ENCODE peak calls at places on chromosome X, in six cellular contexts. One of them, this sample, is unnamed.

GRCh38 chrX:137032378-137032694 is 1.5 kb downstream of the GPR101 start:
- DNase-seq in tibial nerve: no peak
- DNase-seq in thyroid gland: no peak
- DNase-seq in heart left ventricle: no peak
- DNase-seq in uterus: no peak
- DNase-seq in gastrocnemius medialis: no peak
- DNase-seq in this sample: no peak

GRCh38 chrX:94424456-94424855 is 750.5 kb downstream of the FAM133A start:
- DNase-seq in tibial nerve: no peak
- DNase-seq in gastrocnemius medialis: no peak
- DNase-seq in heart left ventricle: no peak
- DNase-seq in uterus: no peak
- DNase-seq in thyroid gland: no peak
- DNase-seq in this sample: no peak

GRCh38 chrX:94560930-94561329 is 886.9 kb downstream of the FAM133A start:
- DNase-seq in thyroid gland: no peak
- DNase-seq in tibial nerve: no peak
- DNase-seq in uterus: no peak
- DNase-seq in heart left ventricle: no peak
- DNase-seq in gastrocnemius medialis: no peak
- DNase-seq in this sample: no peak

GRCh38 chrX:150569155-150569477 is 695 bp downstream of the MTM1 start:
- DNase-seq in heart left ventricle: no peak
- DNase-seq in uterus: no peak
- DNase-seq in thyroid gland: peak; percentile 34
- DNase-seq in gastrocnemius medialis: no peak
- DNase-seq in tibial nerve: no peak
- DNase-seq in this sample: peak; percentile 78

GRCh38 chrX:67353651-67354370 is 190.0 kb upstream of the AR start:
- DNase-seq in gastrocnemius medialis: no peak
- DNase-seq in thyroid gland: no peak
- DNase-seq in heart left ventricle: no peak
- DNase-seq in uterus: no peak
- DNase-seq in tibial nerve: no peak
- DNase-seq in this sample: no peak

GRCh38 chrX:56000729-56001128 is 231.4 kb upstream of the KLF8 start:
- DNase-seq in gastrocnemius medialis: no peak
- DNase-seq in thyroid gland: no peak
- DNase-seq in tibial nerve: no peak
- DNase-seq in uterus: no peak
- DNase-seq in heart left ventricle: no peak
- DNase-seq in this sample: no peak

GRCh38 chrX:2526390-2526789 is 25.6 kb upstream of the DHRSX start:
- DNase-seq in gastrocnemius medialis: no peak
- DNase-seq in tibial nerve: no peak
- DNase-seq in thyroid gland: no peak
- DNase-seq in uterus: no peak
- DNase-seq in heart left ventricle: no peak
- DNase-seq in this sample: no peak

GRCh38 chrX:24768556-24768955 is 74.8 kb downstream of the POLA1 start:
- DNase-seq in gastrocnemius medialis: no peak
- DNase-seq in thyroid gland: no peak
- DNase-seq in tibial nerve: no peak
- DNase-seq in uterus: no peak
- DNase-seq in heart left ventricle: no peak
- DNase-seq in this sample: no peak

GRCh38 chrX:101417981-101418841 is 10.2 kb downstream of the HNRNPH2 start:
- DNase-seq in heart left ventricle: peak; percentile 85
- DNase-seq in thyroid gland: peak; percentile 45
- DNase-seq in gastrocnemius medialis: peak; percentile 13
- DNase-seq in tibial nerve: peak; percentile 23
- DNase-seq in uterus: peak; percentile 51
- DNase-seq in this sample: peak; percentile 51

GRCh38 chrX:103175944-103176753 is 38.8 kb upstream of the BEX4 start:
- DNase-seq in thyroid gland: peak; percentile 56
- DNase-seq in uterus: peak; percentile 28
- DNase-seq in heart left ventricle: no peak
- DNase-seq in gastrocnemius medialis: no peak
- DNase-seq in tibial nerve: peak; percentile 56
- DNase-seq in this sample: peak; percentile 42

GRCh38 chrX:122943918-122944317 is 240.2 kb upstream of the GRIA3 start:
- DNase-seq in heart left ventricle: no peak
- DNase-seq in uterus: no peak
- DNase-seq in tibial nerve: no peak
- DNase-seq in thyroid gland: no peak
- DNase-seq in gastrocnemius medialis: no peak
- DNase-seq in this sample: no peak

GRCh38 chrX:28589048-28589447 is 1.8 kb downstream of the IL1RAPL1 start:
- DNase-seq in thyroid gland: no peak
- DNase-seq in tibial nerve: no peak
- DNase-seq in heart left ventricle: no peak
- DNase-seq in uterus: no peak
- DNase-seq in gastrocnemius medialis: no peak
- DNase-seq in this sample: no peak

GRCh38 chrX:384861-385260 is 1.8 kb downstream of the PPP2R3B start:
- DNase-seq in uterus: no peak
- DNase-seq in tibial nerve: no peak
- DNase-seq in heart left ventricle: no peak
- DNase-seq in thyroid gland: no peak
- DNase-seq in gastrocnemius medialis: no peak
- DNase-seq in this sample: no peak

GRCh38 chrX:153622661-153623309 is 23.8 kb upstream of the CCNQ start:
- DNase-seq in uterus: no peak
- DNase-seq in gastrocnemius medialis: no peak
- DNase-seq in heart left ventricle: no peak
- DNase-seq in thyroid gland: no peak
- DNase-seq in tibial nerve: no peak
- DNase-seq in this sample: no peak
- H3K27ac ChIP-seq in uterus: no peak overlapping the region
- H3K27ac ChIP-seq in gastrocnemius medialis: no peak overlapping the region
- H3K27ac ChIP-seq in heart left ventricle: no peak overlapping the region
- H3K27ac ChIP-seq in thyroid gland: no peak overlapping the region
- H3K27ac ChIP-seq in tibial nerve: no peak overlapping the region
- H3K27ac ChIP-seq in this sample: no peak overlapping the region

GRCh38 chrX:81542255-81542654 is 340.4 kb downstream of the SH3BGRL start:
- DNase-seq in gastrocnemius medialis: no peak
- DNase-seq in heart left ventricle: no peak
- DNase-seq in tibial nerve: no peak
- DNase-seq in uterus: no peak
- DNase-seq in thyroid gland: no peak
- DNase-seq in this sample: no peak
- H3K9me3 ChIP-seq in gastrocnemius medialis: no peaks in the 10 kb centered on the region
- H3K9me3 ChIP-seq in heart left ventricle: peaks cover 16% of the 10 kb centered on the region
- H3K9me3 ChIP-seq in tibial nerve: no peaks in the 10 kb centered on the region
- H3K9me3 ChIP-seq in uterus: no peaks in the 10 kb centered on the region
- H3K9me3 ChIP-seq in thyroid gland: no peaks in the 10 kb centered on the region
- H3K9me3 ChIP-seq in this sample: no peaks in the 10 kb centered on the region

DNA sequence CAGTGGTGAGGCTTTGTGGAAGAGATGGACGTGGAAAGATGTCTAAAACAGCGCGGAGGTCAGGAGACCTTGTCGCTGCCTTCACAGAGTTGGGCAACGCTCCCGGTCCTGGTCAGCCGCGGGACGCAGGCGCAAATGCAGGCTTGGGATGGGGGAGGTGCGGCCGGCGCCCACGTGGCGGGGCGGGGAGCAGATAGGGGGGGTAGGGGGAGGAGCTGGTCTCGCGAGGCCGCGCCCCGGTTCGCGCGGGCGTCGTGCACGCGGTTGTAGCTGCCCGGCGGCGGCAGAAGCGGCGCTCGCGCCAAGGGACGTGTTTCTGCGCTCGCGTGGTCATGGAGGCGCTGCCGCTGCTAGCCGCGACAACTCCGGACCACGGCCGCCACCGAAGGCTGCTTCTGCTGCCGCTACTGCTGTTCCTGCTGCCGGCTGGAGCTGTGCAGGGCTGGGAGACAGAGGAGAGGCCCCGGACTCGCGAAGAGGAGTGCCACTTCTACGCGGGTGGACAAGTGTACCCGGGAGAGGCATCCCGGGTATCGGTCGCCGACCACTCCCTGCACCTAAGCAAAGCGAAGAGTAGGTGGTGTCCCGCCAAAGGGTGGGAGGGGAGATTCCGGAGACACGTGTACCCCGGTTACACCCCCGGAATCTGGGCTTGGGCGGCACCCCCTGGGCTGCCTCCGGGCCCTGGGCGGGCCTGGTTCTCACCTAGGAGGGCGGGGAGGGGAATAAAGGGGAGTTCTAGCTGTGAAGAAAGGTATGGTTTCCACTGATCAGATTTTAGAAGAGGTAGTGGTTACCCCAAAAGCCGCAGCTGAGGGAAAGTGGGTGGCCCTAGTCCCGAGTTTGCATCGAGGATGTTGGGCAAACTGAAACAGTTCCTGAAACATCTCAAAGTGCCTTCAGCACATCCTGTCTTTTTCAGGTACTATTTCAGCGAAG is at the start of gene PRDX4:
- DNase-seq in thyroid gland: peak; percentile 85
- DNase-seq in heart left ventricle: peak; percentile 93
- DNase-seq in gastrocnemius medialis: peak; percentile 80
- DNase-seq in tibial nerve: peak; percentile 66
- DNase-seq in uterus: peak; percentile 88
- DNase-seq in this sample: peak; percentile 92
- TF ChIP-seq POLR2A in thyroid gland: peak; percentile 68
- TF ChIP-seq POLR2A in heart left ventricle: no peak
- TF ChIP-seq POLR2A in gastrocnemius medialis: peak; percentile 43
- TF ChIP-seq POLR2A in tibial nerve: no peak
- TF ChIP-seq POLR2A in uterus: peak; percentile 30
- TF ChIP-seq POLR2A in this sample: peak; percentile 37

DNA sequence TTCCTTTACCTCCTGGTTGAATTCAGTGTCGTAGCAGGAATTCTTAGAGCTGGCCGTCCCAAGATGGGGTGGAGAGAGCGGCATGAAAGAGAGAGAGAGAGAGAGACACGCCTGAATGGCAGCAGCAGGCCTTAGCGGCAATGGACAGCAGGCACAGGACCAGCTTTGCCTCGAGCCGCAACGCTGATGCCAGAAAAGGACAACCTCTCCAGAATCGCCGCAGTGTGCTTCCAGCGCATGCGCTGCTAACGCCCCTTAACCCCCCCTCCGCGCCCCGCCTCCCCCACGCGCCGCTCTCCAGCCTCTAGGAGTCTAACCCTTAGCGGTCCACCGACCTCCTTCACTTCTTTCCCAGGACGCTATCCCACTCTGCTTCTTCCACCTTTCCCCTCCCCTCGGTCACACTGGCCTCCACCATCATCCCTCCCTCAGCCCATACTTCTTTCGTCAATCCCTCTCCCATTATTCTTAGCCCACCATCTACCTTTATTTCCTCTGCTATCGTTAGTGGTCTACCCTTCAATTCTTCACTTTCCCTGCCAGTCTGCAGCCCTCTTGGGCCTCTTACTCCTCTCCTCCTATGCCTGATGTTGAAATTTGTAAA is 10.5 kb upstream of the ZCCHC13 start:
- DNase-seq in thyroid gland: peak; percentile 79
- DNase-seq in gastrocnemius medialis: peak; percentile 69
- DNase-seq in uterus: peak; percentile 77
- DNase-seq in heart left ventricle: peak; percentile 88
- DNase-seq in tibial nerve: peak; percentile 40
- DNase-seq in this sample: peak; percentile 85
- H3K27ac ChIP-seq in thyroid gland: peak overlapping the region; percentile 87
- H3K27ac ChIP-seq in gastrocnemius medialis: peak overlapping the region; percentile 91
- H3K27ac ChIP-seq in uterus: peak overlapping the region; percentile 83
- H3K27ac ChIP-seq in heart left ventricle: peak overlapping the region; percentile 88
- H3K27ac ChIP-seq in tibial nerve: peak overlapping the region; percentile 91
- H3K27ac ChIP-seq in this sample: peak overlapping the region; percentile 93

This sample was measured in Peyer's patch.